ENCODE peak calls at places on chromosomes 11 and 22, in five cellular contexts. V is tibial artery, I is cardiac muscle cell, G is epithelial cell of esophagus, H is keratinocyte. W is an unnamed sample.

GRCh38 chr11:11440149-11440548 is 87.1 kb upstream of the CSNK2A3 start:
- DNase-seq in V (no peak), I (no peak), G (no peak), H (no peak), W (no peak)

GRCh38 chr11:57223601-57224000 is 13.4 kb downstream of the APLNR start:
- DNase-seq in V (no peak), I (no peak), G (no peak), H (no peak), W (peak)

GRCh38 chr11:27395556-27396258 is 32.7 kb upstream of the CCDC34 start:
- DNase-seq in V (no peak), I (peak), G (peak), H (no peak), W (peak)

GRCh38 chr11:67352546-67353316 is 615 bp downstream of the POLD4 start:
- DNase-seq in V (no peak), I (no peak), G (no peak), H (no peak), W (peak)

GRCh38 chr11:78420255-78420764 is 2.7 kb upstream of the GAB2 start:
- DNase-seq in V (peak), I (peak), G (peak), H (no peak), W (peak)

GRCh38 chr11:68950268-68950667 is 30.5 kb downstream of the MRGPRD start:
- DNase-seq in V (no peak), I (peak), G (peak), H (no peak), W (no peak)

GRCh38 chr11:117273550-117274289 is 17.4 kb upstream of the BACE1-AS start:
- DNase-seq in V (no peak), I (peak), G (peak), H (no peak), W (peak)

GRCh38 chr22:36075230-36075629 is 46.6 kb upstream of the RBFOX2 start:
- DNase-seq in V (no peak), I (no peak), G (no peak), H (no peak), W (no peak)

GRCh38 chr22:36253523-36254490 is 874 bp downstream of the APOL1 start:
- DNase-seq in V (peak), I (peak), G (no peak), H (no peak), W (no peak)

GRCh38 chr11:66891849-66892660 is 35.2 kb downstream of the LRFN4 start:
- DNase-seq in V (peak), I (peak), G (peak), H (peak), W (peak)

GRCh38 chr11:131840542-131840941 is 470.1 kb downstream of the NTM start:
- DNase-seq in V (no peak), I (no peak), G (no peak), H (no peak), W (no peak)

GRCh38 chr11:830295-831131 is 2.2 kb upstream of the CD151 start:
- DNase-seq in V (no peak), I (peak), G (peak), H (no peak), W (peak)

GRCh38 chr11:125948278-125949051 is 2.6 kb downstream of the VSIG10L2 start:
- DNase-seq in V (no peak), I (no peak), G (no peak), H (no peak), W (no peak)

GRCh38 chr11:64268028-64268686 is 16.3 kb downstream of the BAD start:
- DNase-seq in V (no peak), I (peak), G (no peak), H (no peak), W (no peak)

GRCh38 chr22:43314611-43315010 is 28.6 kb downstream of the SCUBE1 start:
- DNase-seq in V (no peak), I (no peak), G (no peak), H (no peak), W (no peak)

DNA sequence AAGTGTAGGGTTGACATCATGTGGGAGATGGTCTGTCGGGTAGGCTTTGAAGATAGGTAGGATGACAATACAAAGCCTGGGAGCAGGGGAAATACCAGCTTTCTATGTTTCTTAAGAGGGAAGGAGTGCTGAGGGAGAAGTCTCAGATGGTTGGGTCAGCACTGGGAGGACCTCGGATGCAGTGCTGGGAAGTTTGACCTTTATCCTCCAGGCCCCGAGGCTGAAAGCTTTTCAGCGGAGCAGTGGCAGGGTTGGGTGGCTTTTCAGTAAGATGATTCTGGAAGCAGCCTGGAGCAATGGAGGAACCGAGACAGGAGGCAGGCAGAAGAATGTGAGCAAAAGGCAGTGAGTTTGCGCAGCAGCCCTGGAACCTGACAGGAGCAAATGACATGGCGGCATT is 43.5 kb upstream of the MYO18B start:
- DNase-seq in V (no peak), I (no peak), G (no peak), H (no peak), W (no peak)
- TF ChIP-seq CTCF in V (no peak), I (no peak), G (no peak), H (no peak), W (no peak)

GRCh38 chr11:130070109-130070828 is 575 bp downstream of the APLP2 start:
- DNase-seq in V (no peak), I (peak), G (peak), H (no peak), W (no peak)
- H3K4me3 ChIP-seq in V (peak), I (peak), G (peak), H (peak), W (peak)

DNA sequence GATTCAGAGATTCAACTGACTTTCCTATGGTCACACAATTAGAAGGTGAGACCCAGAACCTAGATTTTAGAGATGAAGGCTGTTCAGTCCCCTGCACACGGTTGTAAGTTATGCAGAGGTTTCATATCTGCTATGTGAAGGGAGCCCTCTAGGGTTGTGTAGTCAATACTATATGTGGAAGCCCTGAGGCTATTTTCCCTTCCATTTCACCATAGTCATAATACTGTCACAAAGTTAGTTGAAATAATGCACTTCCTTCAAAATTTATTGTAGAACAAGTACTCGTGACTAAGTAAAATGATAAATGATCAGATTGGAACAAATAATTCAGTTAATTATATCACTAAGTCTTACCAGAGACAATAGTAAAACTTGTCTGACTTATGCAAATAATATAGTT is 48.8 kb downstream of the ENDOD1 start:
- DNase-seq in V (no peak), I (peak), G (peak), H (no peak), W (no peak)
- TF ChIP-seq CTCF in V (peak), I (peak), G (no peak), H (no peak), W (peak)

GRCh38 chr22:23384451-23384850 is 195.6 kb downstream of the IGLL1 start:
- DNase-seq in V (peak), I (no peak), G (no peak), H (no peak), W (no peak)
- H3K4me3 ChIP-seq in V (no peak), I (no peak), G (no peak), H (no peak), W (no peak)

DNA sequence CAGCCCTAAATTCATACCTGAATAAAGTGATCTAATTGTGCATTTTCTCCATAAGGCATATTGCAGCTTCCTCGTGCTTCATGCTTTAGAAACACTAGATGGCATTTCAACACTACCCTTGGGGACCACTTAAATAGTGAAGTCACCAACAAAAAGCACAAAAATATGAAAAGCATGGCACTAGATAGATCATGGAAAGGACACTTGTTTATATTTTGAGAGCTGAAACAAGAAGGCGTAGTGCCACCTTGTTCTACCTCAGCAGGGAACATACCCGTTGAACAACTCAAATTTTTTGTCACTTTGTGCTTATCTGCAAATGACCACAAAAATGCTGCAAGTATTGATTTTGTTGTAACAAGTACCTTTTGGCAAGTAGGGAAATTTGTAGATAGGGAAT is 8.6 kb downstream of the TBCEL start:
- DNase-seq in V (no peak), I (no peak), G (no peak), H (no peak), W (no peak)
- TF ChIP-seq CTCF in V (no peak), I (no peak), G (no peak), H (no peak), W (no peak)

DNA sequence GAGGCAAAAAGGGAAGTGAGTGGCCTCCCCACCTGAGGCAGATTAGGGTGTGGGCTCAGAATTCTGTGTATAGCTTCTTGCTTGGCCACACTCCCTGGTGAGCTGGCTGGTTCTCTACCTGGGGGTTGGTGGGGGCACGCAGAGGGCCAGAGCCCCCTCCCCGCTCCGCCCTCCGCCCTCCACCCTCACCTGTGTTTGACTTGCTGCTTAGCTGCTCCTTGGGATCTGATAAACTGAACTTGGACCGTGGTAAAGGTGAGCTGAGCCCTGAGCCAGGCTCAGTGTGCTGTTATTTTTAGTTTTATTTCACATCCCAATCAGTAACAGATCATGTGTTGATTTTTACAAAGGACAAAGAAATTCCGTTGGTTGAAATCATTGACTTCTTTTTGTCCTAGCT is 1.9 kb downstream of the OVOL1 start:
- DNase-seq in V (no peak), I (no peak), G (no peak), H (no peak), W (no peak)
- H3K4me3 ChIP-seq in V (no peak), I (no peak), G (peak), H (no peak), W (no peak)

DNA sequence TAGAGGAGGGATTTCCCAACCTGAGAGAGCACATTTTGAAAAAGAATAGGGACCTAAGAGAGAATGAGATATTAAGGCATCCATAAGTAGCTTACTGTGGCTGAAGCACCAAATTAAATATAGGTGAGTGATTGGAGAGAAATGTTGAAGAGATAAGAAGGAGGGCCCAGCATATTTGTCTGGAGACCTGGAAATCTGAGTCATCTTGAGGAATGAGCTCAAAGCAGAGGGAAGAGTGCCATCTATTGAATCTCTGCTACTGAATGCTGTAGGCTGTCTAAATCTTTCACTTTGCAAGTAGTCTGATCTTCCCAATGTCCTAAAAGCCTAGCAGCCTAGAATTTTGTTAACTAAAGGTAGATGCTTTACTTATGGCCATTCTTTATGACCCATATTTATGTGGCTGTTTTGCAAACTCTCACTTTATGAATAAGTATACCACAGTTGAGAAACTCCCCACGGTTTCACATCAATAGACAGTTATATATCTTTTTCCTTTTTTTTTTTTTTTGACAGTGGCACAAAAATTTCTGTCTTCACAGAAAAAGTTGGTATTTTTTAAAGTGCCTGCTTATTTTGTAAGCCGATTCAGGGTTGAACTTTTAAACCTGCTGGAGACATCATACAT is 2093.5 kb downstream of the LRRC4C start:
- DNase-seq in V (no peak), I (no peak), G (peak), H (no peak), W (no peak)
- TF ChIP-seq CTCF in V (no peak), I (no peak), G (no peak), H (peak), W (no peak)

GRCh38 chr11:33317662-33318061 is 60.5 kb downstream of the HIPK3 start:
- DNase-seq in V (no peak), I (no peak), G (peak), H (no peak), W (peak)

GRCh38 chr11:33311680-33312079 is 54.5 kb downstream of the HIPK3 start:
- DNase-seq in V (no peak), I (no peak), G (no peak), H (no peak), W (no peak)

GRCh38 chr11:33310720-33311500 is 53.7 kb downstream of the HIPK3 start:
- DNase-seq in V (no peak), I (peak), G (no peak), H (no peak), W (no peak)

GRCh38 chr11:33319965-33320813 is 63.0 kb downstream of the HIPK3 start:
- DNase-seq in V (no peak), I (no peak), G (no peak), H (no peak), W (no peak)

DNA sequence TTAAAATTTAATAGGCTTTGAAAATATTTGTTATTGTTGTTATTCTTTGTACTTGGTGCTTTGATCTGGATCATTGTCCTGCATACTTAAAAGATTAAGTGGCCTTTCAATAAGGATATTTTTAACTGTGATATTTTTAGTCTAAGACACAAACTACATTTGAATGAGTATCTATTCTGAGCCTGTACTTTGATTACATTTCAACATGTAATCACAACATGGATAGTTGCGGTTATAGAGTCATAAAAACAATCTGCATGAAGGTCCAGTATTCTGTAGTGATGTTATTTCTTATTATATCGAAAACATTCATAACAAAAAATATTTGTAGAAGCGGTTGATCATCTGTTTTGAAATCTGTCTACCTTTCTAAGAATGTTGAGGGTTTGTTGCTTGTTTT is 58.6 kb downstream of the HIPK3 start:
- DNase-seq in V (no peak), I (no peak), G (no peak), H (no peak), W (peak)
- H3K4me3 ChIP-seq in V (no peak), I (no peak), G (no peak), H (no peak), W (no peak)

DNA sequence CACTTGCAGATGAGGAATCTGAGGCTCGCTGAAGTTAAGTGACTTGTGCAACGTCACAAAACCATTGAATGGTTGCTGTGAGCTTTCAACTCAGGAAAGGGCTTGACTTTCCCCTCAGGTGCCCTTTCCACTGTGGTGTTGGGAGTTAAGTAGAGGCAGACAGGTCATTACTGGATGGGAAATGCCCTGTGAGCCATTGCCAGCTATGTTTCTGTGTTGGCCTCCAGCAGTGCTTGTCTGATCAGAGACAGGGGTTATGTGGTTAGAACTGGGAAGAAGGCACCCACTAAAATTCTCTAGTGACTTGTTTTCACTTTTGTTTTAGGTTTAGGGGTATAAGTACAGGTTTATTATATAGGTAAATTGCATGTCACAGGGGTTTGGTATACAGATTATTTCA is 96.6 kb downstream of the FDX1 start:
- DNase-seq in V (no peak), I (no peak), G (no peak), H (no peak), W (no peak)
- TF ChIP-seq CTCF in V (no peak), I (no peak), G (no peak), H (no peak), W (no peak)

W was measured in AG10803.